ENCODE peak calls at places on chromosomes 16 and 17, in five cellular contexts. J is NCI-H510A treated with DMSO at 0.1 percent for 48 hours; A is germinal center; B is stimulated activated CD4-positive, alpha-beta T cell treated with anti-CD3 and anti-CD28 coated beads, Interleukin-1b, Interleukin-23, amount 100 ng/mL, for 24 hours; S is foreskin keratinocyte. Z is an unnamed sample.

GRCh38 chr16:27841061-27841801 is 222.3 kb downstream of the GSG1L start:
- DNase-seq in J (no peak), A (no peak), S (no peak), B (no peak), Z (no peak)

GRCh38 chr17:78272181-78272913 is 40.9 kb downstream of the TMEM235 start:
- DNase-seq in S (peak), A (peak), J (peak), B (peak), Z (no peak)

GRCh38 chr17:8662973-8663372 is 32.4 kb upstream of the MYH10 start:
- DNase-seq in B (no peak), J (no peak), A (no peak), S (no peak), Z (no peak)

GRCh38 chr17:64653325-64653984 is 8.7 kb downstream of the SMURF2 start:
- DNase-seq in S (no peak), A (no peak), B (no peak), J (no peak), Z (no peak)

GRCh38 chr16:88374736-88375135 is 8.0 kb upstream of the ZNF469 start:
- DNase-seq in A (no peak), J (no peak), S (no peak), B (no peak), Z (no peak)

GRCh38 chr16:54846761-54847160 is 83.9 kb upstream of the IRX5 start:
- DNase-seq in J (peak), S (peak), A (no peak), B (no peak), Z (no peak)

GRCh38 chr17:47317119-47317518 is 6.6 kb upstream of the EFCAB13 start:
- DNase-seq in J (no peak), S (no peak), A (no peak), B (no peak), Z (no peak)

GRCh38 chr17:15945493-15946209 is 721 bp downstream of the ADORA2B start:
- DNase-seq in J (no peak), A (no peak), B (no peak), S (no peak), Z (no peak)

GRCh38 chr17:47224971-47225370 is 15.8 kb downstream of the MYL4 start:
- DNase-seq in A (no peak), B (no peak), S (no peak), J (no peak), Z (no peak)

GRCh38 chr17:82300707-82301270 is 16.6 kb downstream of the CD7 start:
- DNase-seq in A (peak), S (no peak), J (no peak), B (peak), Z (no peak)

GRCh38 chr17:44345497-44346026 is 460 bp downstream of the GRN start:
- DNase-seq in B (no peak), J (peak), S (no peak), A (peak), Z (no peak)

Z was measured in NK-92 treated with Interleukin-12 subunit alpha and Interleukin-12 subunit beta, amount 100 ng/mL, for 24 hours.